ENCODE peak calls at places on chromosomes 2 and 18, in nine cellular contexts. S is skeletal muscle cell; U is CD4-positive, alpha-beta T cell; W is hippocampal formation; C is NCI-H774; M is A549; D is NCI-H1048; N is A172; Q is coronary artery. X is an unnamed sample.

GRCh38 chr2:127674241-127675209 is 805 bp downstream of the LIMS2 start:
- DNase-seq in M (no peak), W (no peak), C (no peak), Q (peak; percentile 79), N (peak; percentile 25), D (no peak), U (no peak), S (no peak), X (no peak)

GRCh38 chr2:9345343-9345742 is 78.0 kb downstream of the ITGB1BP1 start:
- DNase-seq in S (no peak), C (no peak), U (no peak), W (no peak), Q (no peak), D (no peak), N (no peak), M (no peak), X (no peak)

GRCh38 chr18:74951165-74951760 is 257.7 kb downstream of the PTGR3 start:
- DNase-seq in M (peak; percentile 69), U (peak; percentile 5), Q (no peak), N (peak; percentile 73), C (peak; percentile 29), D (no peak), W (no peak), S (peak; percentile 99), X (peak; percentile 59)

GRCh38 chr2:232441147-232441651 is 14.8 kb upstream of the ALPI start:
- DNase-seq in U (no peak), D (no peak), N (no peak), W (no peak), S (no peak), M (no peak), Q (peak; percentile 63), C (no peak), X (no peak)

GRCh38 chr2:174485763-174486613 is 841 bp downstream of the GPR155 start:
- DNase-seq in S (no peak), U (peak; percentile 6), N (peak; percentile 11), D (no peak), W (peak; percentile 34), Q (no peak), C (no peak), M (no peak), X (no peak)

GRCh38 chr2:70678576-70679143 is 89.3 kb downstream of the ADD2 start:
- DNase-seq in Q (peak; percentile 53), C (no peak), S (no peak), W (no peak), U (no peak), M (no peak), D (no peak), N (no peak), X (no peak)

GRCh38 chr2:190407662-190408537 is at the start of gene MFSD6:
- DNase-seq in S (no peak), U (peak; percentile 52), N (peak; percentile 18), C (peak; percentile 51), D (no peak), M (peak; percentile 45), Q (no peak), W (peak; percentile 73), X (no peak)

GRCh38 chr2:225660262-225661091 is 261.0 kb downstream of the NYAP2 start:
- DNase-seq in Q (no peak), U (peak; percentile 73), W (peak; percentile 61), N (peak; percentile 56), S (no peak), D (peak; percentile 36), M (peak; percentile 62), C (peak; percentile 42), X (no peak)

GRCh38 chr2:159614534-159615186 is 1.7 kb downstream of the BAZ2B start:
- DNase-seq in N (no peak), U (no peak), W (no peak), Q (no peak), D (peak; percentile 9), M (no peak), S (no peak), C (peak; percentile 60), X (no peak)

GRCh38 chr2:42184346-42184745 is 15.2 kb downstream of the EML4 start:
- DNase-seq in Q (no peak), U (no peak), N (no peak), M (no peak), C (no peak), W (no peak), D (no peak), S (no peak), X (no peak)

GRCh38 chr18:39232937-39233336 is 1667.3 kb upstream of the CELF4 start:
- DNase-seq in Q (no peak), W (no peak), D (no peak), U (no peak), C (no peak), M (no peak), S (no peak), N (no peak), X (no peak)

GRCh38 chr2:229719926-229720652 is 5.7 kb upstream of the DNER start:
- DNase-seq in W (no peak), U (no peak), N (peak; percentile 81), D (no peak), M (no peak), C (no peak), Q (no peak), S (peak; percentile 4), X (no peak)